ENCODE peak calls at places on chromosomes 5 and 9, in four cellular contexts. D is GM23248, O is fibroblast of lung, E is HepG2. T is an unnamed sample.

GRCh38 chr9:123397975-123398374 is 42.0 kb downstream of the CRB2 start:
- DNase-seq in D (no peak), O (no peak), E (no peak), T (no peak)

GRCh38 chr9:131739988-131740648 is at the start of gene RAPGEF1:
- DNase-seq in D (peak), O (peak), E (no peak), T (peak)

GRCh38 chr5:130109152-130109551 is 204.9 kb downstream of the CHSY3 start:
- DNase-seq in D (peak), O (peak), E (peak), T (no peak)

GRCh38 chr9:137243626-137244485 is 2.8 kb downstream of the TUBB4B start:
- DNase-seq in D (peak), O (no peak), E (no peak), T (peak)

GRCh38 chr9:80175286-80175906 is 603.6 kb downstream of the TLE4 start:
- DNase-seq in D (peak), O (peak), E (peak), T (no peak)

GRCh38 chr9:136954270-136955083 is 2.4 kb downstream of the LCN12 start:
- DNase-seq in D (no peak), O (no peak), E (no peak), T (peak)

GRCh38 chr5:5318426-5319205 is 103.9 kb upstream of the ICE1 start:
- DNase-seq in D (no peak), O (no peak), E (no peak), T (no peak)

GRCh38 chr9:116933251-116933650 is 246.1 kb downstream of the TRIM32 start:
- DNase-seq in D (no peak), O (no peak), E (no peak), T (no peak)

GRCh38 chr9:33104111-33104415 is 27.6 kb upstream of the SMU1 start:
- DNase-seq in D (no peak), O (no peak), E (no peak), T (no peak)

GRCh38 chr9:132745911-132746709 is 75.8 kb downstream of the GTF3C4 start:
- DNase-seq in D (no peak), O (no peak), E (no peak), T (no peak)

GRCh38 chr9:83034026-83034425 is 28.9 kb downstream of the RASEF start:
- DNase-seq in D (no peak), O (no peak), E (no peak), T (no peak)

GRCh38 chr5:94725142-94725541 is 106.7 kb downstream of the SLF1 start:
- DNase-seq in D (no peak), O (no peak), E (no peak), T (no peak)

GRCh38 chr5:66828551-66829421 is 232.6 kb downstream of the MAST4 start:
- DNase-seq in D (peak), O (peak), E (peak), T (no peak)

GRCh38 chr5:174751154-174751990 is 27.0 kb downstream of the MSX2 start:
- DNase-seq in D (peak), O (no peak), E (no peak), T (no peak)

GRCh38 chr5:160076997-160077396 is 42.3 kb downstream of the PWWP2A start:
- DNase-seq in D (no peak), O (no peak), E (no peak), T (no peak)

GRCh38 chr9:125906144-125906543 is 159.0 kb downstream of the PBX3 start:
- DNase-seq in D (peak), O (peak), E (no peak), T (peak)

GRCh38 chr9:98081477-98082219 is 25.1 kb downstream of the NANS start:
- DNase-seq in D (peak), O (no peak), E (peak), T (peak)

GRCh38 chr5:104540448-104540847 is 977.9 kb upstream of the NUDT12 start:
- DNase-seq in D (no peak), O (peak), E (no peak), T (no peak)

GRCh38 chr5:172913117-172913850 is 45.9 kb upstream of the RPL26L1 start:
- DNase-seq in D (no peak), O (no peak), E (no peak), T (no peak)

GRCh38 chr9:127683723-127684122 is 23.1 kb upstream of the CFAP157 start:
- DNase-seq in D (peak), O (peak), E (no peak), T (peak)

GRCh38 chr9:87602933-87603643 is 105.4 kb downstream of the DAPK1 start:
- DNase-seq in D (no peak), O (no peak), E (no peak), T (no peak)

DNA sequence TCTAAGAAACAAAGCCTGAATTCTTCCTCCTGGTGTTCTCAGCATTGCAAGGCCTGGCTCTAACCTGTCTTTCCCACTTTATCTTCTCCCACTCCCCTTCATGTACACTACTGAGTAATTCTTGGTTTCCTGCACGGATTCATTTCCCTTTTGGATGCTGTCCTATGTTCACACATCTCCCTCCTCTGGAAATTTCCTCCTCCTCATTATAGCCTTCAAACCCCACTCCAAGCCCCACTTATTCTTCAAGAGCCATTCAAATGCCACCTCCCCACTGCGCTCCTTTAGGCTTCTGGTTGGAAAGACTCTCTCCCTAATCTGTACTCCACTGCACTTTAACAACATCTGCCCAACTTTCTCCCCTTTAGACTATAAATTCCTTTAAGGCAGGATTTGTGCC is 28.2 kb upstream of the C5orf63 start:
- DNase-seq in D (no peak), O (no peak), E (no peak), T (no peak)
- H2AFZ ChIP-seq in D (no peak), O (no peak), E (no peak), T (no peak)

GRCh38 chr5:2752875-2753435 is 1.5 kb upstream of the IRX2 start:
- DNase-seq in D (peak), O (no peak), E (no peak), T (peak)
- H2AFZ ChIP-seq in D (peak), O (no peak), E (no peak), T (peak)

GRCh38 chr9:8693147-8693921 is 893.8 kb upstream of the DMAC1 start:
- DNase-seq in D (no peak), O (no peak), E (no peak), T (no peak)

GRCh38 chr9:8694983-8695588 is 895.5 kb upstream of the DMAC1 start:
- DNase-seq in D (no peak), O (no peak), E (no peak), T (no peak)

GRCh38 chr9:8696536-8696935 is 897.0 kb upstream of the DMAC1 start:
- DNase-seq in D (no peak), O (no peak), E (no peak), T (no peak)
- H2AFZ ChIP-seq in D (no peak), O (no peak), E (no peak), T (no peak)

DNA sequence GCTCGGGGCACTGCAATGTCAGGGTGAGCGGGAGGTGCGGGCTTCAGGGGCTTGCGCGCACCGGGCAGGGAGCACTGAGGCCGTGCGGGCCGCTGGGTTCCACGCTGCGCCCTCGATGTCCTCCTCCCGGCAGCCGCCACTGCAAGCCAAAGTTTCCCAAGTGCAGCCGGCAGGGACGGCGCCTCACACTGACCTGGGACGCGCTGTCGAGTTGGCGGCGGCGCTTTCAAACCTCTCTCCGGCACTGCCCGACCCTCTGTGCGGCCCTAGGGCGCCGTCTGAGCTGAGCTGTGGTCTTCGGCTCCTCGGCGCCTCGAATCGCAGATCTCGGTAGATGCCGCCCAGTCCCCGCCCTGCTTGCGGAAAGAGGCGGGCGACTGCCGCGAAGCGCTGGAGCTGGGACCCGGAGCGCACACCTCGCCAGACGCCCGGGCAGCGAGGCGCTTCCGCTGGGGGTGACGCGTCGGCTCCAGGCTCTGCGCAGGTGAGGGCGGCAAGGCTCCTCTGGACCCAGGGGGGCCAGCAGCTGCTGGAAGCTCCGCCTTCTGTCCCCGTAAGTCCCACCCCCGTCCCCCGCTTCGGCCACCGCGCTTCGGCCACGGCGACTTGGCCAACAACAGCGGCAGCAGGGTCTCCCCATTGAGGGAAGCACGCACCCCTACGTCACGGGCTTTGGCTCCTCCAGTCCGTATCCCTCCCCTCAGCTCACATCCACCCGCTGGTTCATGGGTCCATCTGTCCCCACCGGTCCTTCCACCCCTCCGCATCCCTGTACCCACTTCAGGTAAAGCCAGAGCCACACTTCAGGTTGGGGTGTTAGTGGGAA is at the start of gene ANKRD34B:
- DNase-seq in D (peak), O (no peak), E (no peak), T (peak)
- H2AFZ ChIP-seq in D (peak), O (no peak), E (no peak), T (peak)

DNA sequence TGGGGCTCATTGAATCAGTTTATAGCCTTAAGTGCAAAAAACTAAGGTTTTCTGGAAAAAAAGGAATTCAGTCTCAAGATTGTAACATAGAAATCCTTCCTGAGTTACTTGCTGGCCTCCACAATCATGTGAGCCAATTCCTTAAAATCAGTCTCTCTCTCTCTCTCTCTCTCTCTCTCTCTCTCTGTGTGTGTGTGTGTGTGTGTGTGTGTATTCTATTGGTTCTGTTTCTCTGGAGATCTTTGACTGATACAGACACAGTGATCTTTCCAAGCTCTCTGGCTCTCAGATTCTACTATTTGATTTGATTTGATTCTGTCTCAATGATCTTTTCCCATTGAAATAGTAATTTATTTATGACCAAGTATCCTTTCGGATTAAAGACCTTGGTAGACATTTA is 74.6 kb downstream of the CFAP95 start:
- DNase-seq in D (peak), O (no peak), E (no peak), T (no peak)
- H2AFZ ChIP-seq in D (no peak), O (no peak), E (no peak), T (peak)

GRCh38 chr5:92695123-92696084 is 885.6 kb downstream of the NR2F1-AS1 start:
- DNase-seq in D (no peak), O (no peak), E (no peak), T (no peak)
- H2AFZ ChIP-seq in D (no peak), O (peak), E (peak), T (peak)

GRCh38 chr9:5278486-5278885 is 26.0 kb downstream of the RLN2 start:
- DNase-seq in D (no peak), O (no peak), E (no peak), T (no peak)
- H2AFZ ChIP-seq in D (no peak), O (no peak), E (no peak), T (no peak)